ENCODE peak calls at places on chromosomes 4 and X, in six cellular contexts. Y, F, O, L, I and M are unnamed samples.

GRCh38 chr4:2621419-2621818 is 85.0 kb downstream of the FAM193A start:
- DNase-seq in Y (no peak), I (peak; percentile 28), L (no peak), F (no peak), O (no peak), M (no peak)

GRCh38 chr4:109044446-109044845 is 258.0 kb downstream of the COL25A1 start:
- DNase-seq in L (no peak), I (no peak), O (no peak), F (no peak), Y (no peak), M (no peak)

GRCh38 chr4:53003959-53004358 is 141.8 kb downstream of the RASL11B start:
- DNase-seq in I (no peak), L (no peak), F (no peak), Y (no peak), O (no peak), M (no peak)

GRCh38 chrX:81082649-81083048 is 119.1 kb downstream of the HMGN5 start:
- DNase-seq in Y (no peak), F (no peak), I (no peak), L (no peak), O (peak; percentile 20), M (peak; percentile 48)

GRCh38 chrX:71493111-71493613 is 39.7 kb upstream of the OGT start:
- DNase-seq in Y (no peak), L (no peak), O (no peak), I (peak; percentile 13), F (no peak), M (no peak)

GRCh38 chr4:89287945-89288344 is 19.7 kb downstream of the GPRIN3 start:
- DNase-seq in L (no peak), I (no peak), F (no peak), O (no peak), Y (no peak), M (no peak)

GRCh38 chr4:2402453-2402852 is 16.0 kb downstream of the ZFYVE28 start:
- DNase-seq in Y (no peak), I (no peak), L (no peak), F (no peak), O (no peak), M (no peak)

GRCh38 chrX:68749426-68749825 is 79.4 kb upstream of the EFNB1 start:
- DNase-seq in Y (no peak), F (no peak), O (no peak), I (no peak), L (no peak), M (no peak)

GRCh38 chr4:33073811-33074210 is 2353.6 kb downstream of the PCDH7 start:
- DNase-seq in O (no peak), L (no peak), Y (no peak), F (no peak), I (no peak), M (no peak)

GRCh38 chr4:23130845-23131244 is 438.1 kb downstream of the GBA3 start:
- DNase-seq in F (no peak), O (no peak), I (no peak), L (no peak), Y (no peak), M (no peak)

GRCh38 chr4:23135792-23136645 is 443.3 kb downstream of the GBA3 start:
- DNase-seq in L (no peak), O (no peak), F (no peak), Y (peak; percentile 33), I (peak; percentile 65), M (no peak)
- TF ChIP-seq CTCF in L (peak; percentile 79), O (peak; percentile 68), F (peak; percentile 80), Y (peak; percentile 67), I (peak; percentile 85), M (peak; percentile 88)

GRCh38 chr4:122227202-122227601 is 75.1 kb downstream of the BLTP1 start:
- DNase-seq in I (no peak), L (no peak), O (no peak), Y (no peak), F (no peak), M (no peak)

GRCh38 chr4:122229857-122230256 is 77.7 kb downstream of the BLTP1 start:
- DNase-seq in Y (no peak), L (no peak), I (no peak), F (no peak), O (no peak), M (no peak)

GRCh38 chr4:122221322-122221721 is 69.2 kb downstream of the BLTP1 start:
- DNase-seq in Y (no peak), L (no peak), I (no peak), F (no peak), O (no peak), M (no peak)

GRCh38 chr4:122219356-122219755 is 67.2 kb downstream of the BLTP1 start:
- DNase-seq in L (no peak), Y (no peak), I (no peak), F (no peak), O (no peak), M (no peak)

DNA sequence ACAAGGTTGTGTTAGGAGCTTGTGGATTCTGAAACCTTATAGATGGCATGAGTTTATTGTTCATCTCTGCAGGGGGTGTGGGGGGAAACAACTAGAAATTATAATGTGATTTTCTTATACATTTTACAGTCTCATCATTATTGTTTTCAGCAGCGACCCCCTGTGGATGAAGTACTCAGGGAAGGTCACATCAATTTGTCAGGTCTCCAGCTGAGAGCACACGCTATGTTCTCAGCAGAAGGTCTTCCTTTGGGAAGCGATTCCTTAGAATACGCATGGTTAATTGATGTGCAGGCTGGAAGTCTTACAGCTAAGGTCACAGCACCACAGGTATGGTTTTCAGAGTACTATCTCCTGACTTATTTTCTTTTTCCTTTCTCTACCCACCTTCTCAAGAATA is 72.2 kb downstream of the BLTP1 start:
- DNase-seq in I (no peak), F (no peak), O (no peak), L (peak; percentile 6), Y (peak; percentile 12), M (no peak)
- TF ChIP-seq CTCF in I (no peak), F (peak; percentile 39), O (no peak), L (peak; percentile 15), Y (peak; percentile 27), M (peak; percentile 67)

DNA sequence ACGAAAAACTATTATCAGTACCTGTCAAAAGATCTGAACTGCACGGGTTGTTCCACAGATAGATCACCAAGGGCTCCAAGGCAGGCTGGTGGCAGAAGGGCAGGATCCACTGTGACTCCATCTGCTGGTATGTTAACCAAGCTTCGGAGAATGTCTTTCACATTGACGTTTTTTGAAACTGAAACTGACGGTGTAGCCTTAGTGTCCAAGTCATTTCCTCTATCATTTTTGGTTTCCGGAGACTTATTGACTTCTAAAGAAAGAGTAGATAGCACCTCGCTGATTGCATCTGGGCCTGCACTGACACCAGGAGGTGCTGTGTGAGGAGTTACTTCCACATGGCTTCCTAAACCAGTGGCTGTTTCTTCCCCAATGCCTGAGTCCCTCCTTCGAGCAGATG is 186.9 kb downstream of the LRBA start:
- DNase-seq in O (no peak), F (no peak), I (no peak), L (peak; percentile 64), Y (no peak), M (no peak)
- TF ChIP-seq CTCF in O (no peak), F (no peak), I (no peak), L (peak; percentile 22), Y (no peak), M (no peak)

DNA sequence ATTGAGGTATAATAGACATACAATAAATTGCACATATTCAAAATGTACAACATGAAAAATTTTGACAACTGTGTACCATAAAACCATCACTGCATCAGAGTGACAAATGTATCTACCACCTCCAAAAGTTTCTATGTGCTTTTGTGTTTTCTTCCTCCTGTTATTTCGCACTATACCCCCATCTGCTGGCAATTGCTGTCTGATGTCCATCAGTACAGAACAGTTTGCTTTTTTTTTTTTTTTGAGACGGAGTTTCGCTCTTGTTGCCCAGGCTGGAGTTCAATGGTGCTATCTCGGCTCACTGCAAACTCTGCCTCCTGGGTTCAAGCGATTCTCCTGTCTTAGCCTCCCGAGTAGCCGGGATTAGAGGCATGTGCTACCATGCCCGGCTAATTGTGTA is 154.3 kb upstream of the GIMD1 start:
- DNase-seq in F (no peak), I (no peak), O (no peak), Y (peak; percentile 35), L (no peak), M (no peak)
- TF ChIP-seq CTCF in F (peak; percentile 49), I (no peak), O (no peak), Y (peak; percentile 20), L (no peak), M (peak; percentile 67)

DNA sequence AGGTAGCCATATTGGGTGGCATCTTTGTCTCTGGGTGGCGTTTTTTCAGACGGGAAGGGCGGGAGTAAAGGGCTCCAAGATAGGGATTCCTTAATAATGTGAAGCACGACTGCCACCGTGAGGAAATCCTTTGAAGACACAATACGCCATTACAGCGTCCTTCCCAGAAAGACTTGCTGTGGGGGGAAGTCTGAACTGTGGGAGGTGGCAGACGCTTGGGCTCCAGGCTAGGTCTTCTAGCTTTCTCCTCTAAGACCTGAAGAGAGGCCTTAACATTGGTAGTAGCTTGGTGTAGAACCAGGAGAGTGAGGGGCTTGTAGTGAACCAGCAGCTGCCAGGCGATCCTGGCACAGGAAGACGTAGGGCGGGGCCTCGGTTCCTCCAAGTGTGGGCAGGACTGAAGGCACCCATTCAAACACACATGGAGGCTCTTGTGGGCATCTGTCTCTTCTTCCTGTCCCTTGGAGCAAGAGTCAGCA is 197.3 kb downstream of the OR13H1 start:
- DNase-seq in I (no peak), F (peak; percentile 68), Y (peak; percentile 88), O (peak; percentile 89), L (peak; percentile 87), M (no peak)
- TF ChIP-seq CTCF in I (no peak), F (no peak), Y (peak; percentile 37), O (no peak), L (no peak), M (no peak)